ENCODE peak calls at places on chromosomes 1 and 21, in ten cellular contexts. F is astrocyte of the cerebellum, A is psoas muscle, U is adrenal gland, M is ascending aorta, G is H7, W is HepG2, K is fibroblast of pulmonary artery, Y is endothelial cell of umbilical vein, S is fibroblast of the aortic adventitia. X is an unnamed sample.
A peak's percentile ranks its signal among the peaks of the same experiment; 100 is the strongest.

GRCh38 chr1:223074427-223074826 is 68.6 kb downstream of the TLR5 start:
- DNase-seq in F (no peak), A (no peak), U (no peak), M (no peak), G (peak; percentile 62), W (no peak), K (no peak), Y (no peak), S (peak; percentile 18), X (no peak)

GRCh38 chr1:180805316-180805715 is 107.4 kb upstream of the KIAA1614 start:
- DNase-seq in F (no peak), A (no peak), U (no peak), M (no peak), G (no peak), W (no peak), K (no peak), Y (no peak), S (no peak), X (no peak)

GRCh38 chr1:30899577-30900389 is 8.8 kb downstream of the SDC3 start:
- DNase-seq in F (no peak), A (no peak), U (no peak), M (no peak), G (no peak), W (no peak), K (no peak), Y (no peak), S (no peak), X (no peak)

GRCh38 chr1:96749618-96750017 is 28.0 kb downstream of the PTBP2 start:
- DNase-seq in F (no peak), A (no peak), U (no peak), M (no peak), G (no peak), W (no peak), K (no peak), Y (no peak), S (peak; percentile 32), X (no peak)

GRCh38 chr1:234701737-234702341 is 91.9 kb upstream of the IRF2BP2 start:
- DNase-seq in F (no peak), A (no peak), U (no peak), M (peak; percentile 64), G (no peak), W (no peak), K (no peak), Y (no peak), S (no peak), X (no peak)

GRCh38 chr1:228276361-228276831 is 68.6 kb downstream of the OBSCN start:
- DNase-seq in F (no peak), A (peak; percentile 35), U (peak; percentile 38), M (no peak), G (no peak), W (no peak), K (no peak), Y (peak; percentile 13), S (no peak), X (peak; percentile 14)

GRCh38 chr1:151713044-151713443 is 3.6 kb downstream of the CELF3 start:
- DNase-seq in F (no peak), A (no peak), U (no peak), M (no peak), G (no peak), W (no peak), K (no peak), Y (no peak), S (no peak), X (no peak)

GRCh38 chr1:52002038-52002917 is 11.8 kb upstream of the RAB3B start:
- DNase-seq in F (peak; percentile 90), A (no peak), U (peak; percentile 72), M (no peak), G (peak; percentile 84), W (peak; percentile 84), K (peak; percentile 97), Y (peak; percentile 89), S (peak; percentile 96), X (peak; percentile 91)

GRCh38 chr21:31733521-31734149 is 1.7 kb upstream of the SCAF4 start:
- DNase-seq in F (no peak), A (no peak), U (no peak), M (no peak), G (no peak), W (no peak), K (no peak), Y (no peak), S (no peak), X (no peak)

GRCh38 chr1:229253170-229253974 is 17.5 kb upstream of the RAB4A start:
- DNase-seq in F (peak; percentile 39), A (no peak), U (no peak), M (no peak), G (no peak), W (peak; percentile 75), K (no peak), Y (no peak), S (no peak), X (peak; percentile 77)

GRCh38 chr1:44237721-44238457 is 24.6 kb downstream of the DMAP1 start:
- DNase-seq in F (no peak), A (no peak), U (peak; percentile 49), M (peak; percentile 72), G (peak; percentile 98), W (no peak), K (no peak), Y (peak; percentile 40), S (no peak), X (peak; percentile 95)

GRCh38 chr1:27145934-27146354 is 9.0 kb downstream of the SLC9A1 start:
- DNase-seq in F (peak; percentile 47), A (peak; percentile 45), U (peak; percentile 91), M (peak; percentile 79), G (no peak), W (no peak), K (peak; percentile 73), Y (no peak), S (peak; percentile 81), X (peak; percentile 84)

GRCh38 chr1:155002479-155003226 is at the start of gene ZBTB7B:
- DNase-seq in F (no peak), A (peak; percentile 60), U (no peak), M (no peak), G (peak; percentile 81), W (no peak), K (no peak), Y (peak; percentile 54), S (no peak), X (peak; percentile 20)
- H3K4me3 ChIP-seq in F (peak within 1 kb of the TSS; percentile 82), A (peak within 1 kb of the TSS; percentile 78), U (peak within 1 kb of the TSS; percentile 87), M (peak within 1 kb of the TSS; percentile 94), G (peak within 1 kb of the TSS; percentile 97), W (peak within 1 kb of the TSS; percentile 98), K (peak within 1 kb of the TSS; percentile 90), Y (peak within 1 kb of the TSS; percentile 57), S (peak within 1 kb of the TSS; percentile 91), X (peak within 1 kb of the TSS; percentile 93)

DNA sequence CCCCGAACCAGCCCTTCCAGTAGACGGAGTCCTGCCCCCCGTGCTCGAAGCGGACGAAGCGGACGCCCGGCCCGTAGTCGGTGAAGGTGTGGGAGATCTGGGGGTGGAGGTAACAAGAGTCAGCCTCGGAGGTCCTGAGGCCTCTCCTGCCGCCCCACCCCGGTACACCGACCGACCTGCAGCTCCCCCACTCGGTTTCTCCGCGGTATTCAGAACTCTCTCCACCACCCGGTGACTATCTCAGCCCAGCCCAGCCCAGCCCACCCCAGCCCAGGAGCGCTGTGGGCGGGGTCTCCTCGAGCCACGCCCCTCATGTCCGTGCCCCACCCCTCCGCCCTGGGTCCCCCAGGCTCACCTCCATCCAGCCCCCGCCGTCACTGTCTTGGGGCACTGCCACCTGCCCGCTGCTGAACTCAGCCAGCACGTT is 5.5 kb downstream of the FBXO2 start:
- DNase-seq in F (no peak), A (no peak), U (no peak), M (no peak), G (peak; percentile 96), W (no peak), K (no peak), Y (no peak), S (no peak), X (no peak)
- H3K4me3 ChIP-seq in F (no peak overlapping the region), A (no peak overlapping the region), U (no peak overlapping the region), M (no peak overlapping the region), G (peak overlapping the region; percentile 44), W (no peak overlapping the region), K (no peak overlapping the region), Y (no peak overlapping the region), S (no peak overlapping the region), X (no peak overlapping the region)

GRCh38 chr1:9183898-9184297 is 50.7 kb upstream of the H6PD start:
- DNase-seq in F (no peak), A (no peak), U (no peak), M (no peak), G (peak; percentile 74), W (no peak), K (no peak), Y (no peak), S (no peak), X (no peak)
- H3K4me3 ChIP-seq in F (peak overlapping the region; percentile 71), A (no peak overlapping the region), U (no peak overlapping the region), M (peak overlapping the region; percentile 72), G (peak overlapping the region; percentile 66), W (peak overlapping the region; percentile 30), K (peak overlapping the region; percentile 93), Y (no peak overlapping the region), S (peak overlapping the region; percentile 95), X (peak overlapping the region; percentile 83)

DNA sequence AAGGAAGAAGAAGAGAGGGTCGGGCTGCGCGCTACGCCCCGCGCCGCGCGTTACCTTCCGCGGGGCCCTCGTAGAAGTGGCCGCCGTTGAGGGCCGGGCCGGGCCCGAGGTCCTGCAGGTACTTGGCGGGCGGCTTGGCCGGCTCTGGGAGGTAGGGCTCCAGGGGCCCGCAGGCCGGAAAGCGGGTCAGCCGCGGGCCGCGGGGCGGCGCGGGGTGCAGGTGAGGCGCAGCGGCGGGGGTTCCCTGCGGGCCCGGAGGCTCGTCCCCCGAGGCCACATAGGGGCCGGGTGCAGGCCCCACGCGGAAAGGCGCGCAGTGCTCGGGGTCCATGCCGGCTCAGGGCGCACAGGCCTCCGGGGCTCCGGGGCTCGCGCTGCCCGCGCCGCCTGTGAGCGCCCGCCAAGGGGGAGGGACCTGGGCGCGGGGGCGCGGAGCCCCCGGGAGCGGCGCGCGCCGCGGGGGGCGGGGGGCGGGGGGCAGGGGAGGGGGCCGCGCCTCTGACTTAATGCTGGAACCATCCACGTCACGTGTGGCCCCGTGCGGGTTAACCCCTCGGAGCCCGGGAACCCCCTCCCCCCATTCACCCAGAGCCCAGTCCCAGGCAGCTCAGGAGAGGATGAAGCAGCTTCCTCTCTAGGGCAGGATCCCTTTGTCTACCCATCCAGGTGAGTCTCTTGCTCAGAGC is at the start of gene ALX3:
- DNase-seq in F (no peak), A (no peak), U (no peak), M (no peak), G (peak; percentile 87), W (no peak), K (no peak), Y (no peak), S (no peak), X (no peak)
- H3K4me3 ChIP-seq in F (no peak within 1 kb of the TSS), A (peak within 1 kb of the TSS; percentile 39), U (no peak within 1 kb of the TSS), M (no peak within 1 kb of the TSS), G (peak within 1 kb of the TSS; percentile 35), W (no peak within 1 kb of the TSS), K (no peak within 1 kb of the TSS), Y (no peak within 1 kb of the TSS), S (no peak within 1 kb of the TSS), X (no peak within 1 kb of the TSS)